ENCODE peak calls at places on chromosomes 16 and 17, in eight cellular contexts. V is fibroblast of lung; C is right lobe of liver; U is heart left ventricle; A is effector memory CD4-positive, alpha-beta T cell; T is naive thymus-derived CD4-positive, alpha-beta T cell; N is cardiac muscle cell; Y is kidney epithelial cell. B is an unnamed sample. For H3K36me3, the result is how much of the 10 kb centered on the place peaks cover.

GRCh38 chr16:54927125-54928015 is 3.3 kb upstream of the IRX5 start:
- DNase-seq in V (no peak), C (no peak), U (no peak), A (no peak), T (no peak), N (no peak), Y (no peak), B (no peak)

GRCh38 chr17:40063915-40064531 is 1.3 kb downstream of the THRA start:
- DNase-seq in V (no peak), C (no peak), U (peak), A (no peak), T (no peak), N (no peak), Y (no peak), B (no peak)

GRCh38 chr17:41930009-41930832 is at the start of gene ODAD4:
- DNase-seq in V (peak), C (peak), U (peak), A (peak), T (peak), N (peak), Y (peak), B (peak)

GRCh38 chr16:83840060-83840617 is 32.4 kb downstream of the HSBP1 start:
- DNase-seq in V (no peak), C (no peak), U (no peak), A (no peak), T (no peak), N (no peak), Y (no peak), B (no peak)

GRCh38 chr16:19236561-19236960 is 49.0 kb upstream of the CLEC19A start:
- DNase-seq in V (no peak), C (no peak), U (no peak), A (no peak), T (no peak), N (no peak), Y (no peak), B (no peak)

GRCh38 chr17:21242780-21243515 is 10.3 kb downstream of the NATD1 start:
- DNase-seq in V (no peak), C (no peak), U (peak), A (no peak), T (no peak), N (no peak), Y (no peak), B (no peak)

GRCh38 chr17:76453431-76453743 is 435 bp upstream of the UBE2O start:
- DNase-seq in V (no peak), C (no peak), U (no peak), A (no peak), T (no peak), N (no peak), Y (no peak), B (no peak)

GRCh38 chr17:51362818-51363598 is 102.7 kb downstream of the UTP18 start:
- DNase-seq in V (no peak), C (no peak), U (no peak), A (no peak), T (no peak), N (peak), Y (no peak), B (no peak)

GRCh38 chr16:11404608-11405007 is 59.3 kb downstream of the RMI2 start:
- DNase-seq in V (no peak), C (no peak), U (peak), A (no peak), T (no peak), N (no peak), Y (no peak), B (no peak)

GRCh38 chr16:76748698-76749097 is 442.3 kb upstream of the MON1B start:
- DNase-seq in V (no peak), C (no peak), U (no peak), A (no peak), T (no peak), N (no peak), Y (no peak), B (no peak)

GRCh38 chr17:38674013-38674748 is 576 bp downstream of the EPOP start:
- DNase-seq in V (no peak), C (peak), U (peak), A (no peak), T (peak), N (no peak), Y (no peak), B (no peak)

GRCh38 chr16:29256501-29256981 is 150.0 kb downstream of the NPIPB11 start:
- DNase-seq in V (no peak), C (no peak), U (no peak), A (no peak), T (no peak), N (no peak), Y (no peak), B (no peak)

GRCh38 chr17:6756425-6757012 is 673 bp downstream of the XAF1 start:
- DNase-seq in V (no peak), C (no peak), U (no peak), A (no peak), T (no peak), N (no peak), Y (no peak), B (no peak)

GRCh38 chr16:4737545-4737944 is 3.2 kb downstream of the DNAAF8 start:
- DNase-seq in V (no peak), C (no peak), U (no peak), A (no peak), T (no peak), N (no peak), Y (no peak), B (no peak)

GRCh38 chr17:57861000-57861736 is 11.3 kb upstream of the MRPS23 start:
- DNase-seq in V (peak), C (peak), U (peak), A (peak), T (no peak), N (no peak), Y (no peak), B (no peak)

GRCh38 chr16:88784856-88785105 is 239 bp downstream of the PIEZO1 start:
- DNase-seq in V (no peak), C (no peak), U (no peak), A (no peak), T (no peak), N (no peak), Y (no peak), B (no peak)

GRCh38 chr17:76561332-76561731 is 21.5 kb downstream of the PRCD start:
- DNase-seq in V (no peak), C (no peak), U (no peak), A (no peak), T (no peak), N (no peak), Y (no peak), B (no peak)

GRCh38 chr16:9844361-9844760 is 337.9 kb downstream of the GRIN2A start:
- DNase-seq in V (peak), C (no peak), U (no peak), A (no peak), T (no peak), N (no peak), Y (no peak), B (no peak)

GRCh38 chr17:40358323-40359038 is 6.1 kb downstream of the GJD3 start:
- DNase-seq in V (peak), C (peak), U (peak), A (peak), T (peak), N (peak), Y (no peak), B (peak)

GRCh38 chr17:73526851-73527250 is 117.4 kb downstream of the SDK2 start:
- DNase-seq in V (no peak), C (no peak), U (peak), A (no peak), T (no peak), N (no peak), Y (no peak), B (no peak)

GRCh38 chr17:65270932-65271700 is 133.9 kb downstream of the RGS9 start:
- DNase-seq in V (peak), C (no peak), U (no peak), A (no peak), T (no peak), N (no peak), Y (no peak), B (no peak)

GRCh38 chr17:29195465-29196081 is 15.4 kb upstream of the MYO18A start:
- DNase-seq in V (no peak), C (no peak), U (no peak), A (no peak), T (no peak), N (no peak), Y (no peak), B (peak)

DNA sequence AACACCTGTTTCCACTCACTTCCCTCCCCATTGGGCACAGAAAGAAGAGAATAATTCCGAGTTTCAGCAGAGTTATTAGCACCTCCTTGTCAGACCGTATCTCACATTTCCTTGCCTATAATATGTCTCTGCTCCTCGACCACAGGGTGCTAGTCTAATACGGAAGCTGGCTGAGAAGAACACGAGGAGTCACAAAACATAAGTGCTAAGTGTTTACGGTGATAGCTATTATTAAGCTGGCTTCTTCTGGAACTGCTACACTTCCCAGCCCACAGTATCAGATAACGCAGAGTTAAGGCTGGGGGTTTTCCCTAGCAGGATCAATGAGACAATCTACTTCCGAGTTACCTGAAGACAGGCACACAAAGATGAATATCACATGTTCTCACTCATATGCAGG is 188.6 kb upstream of the CDH8 start:
- DNase-seq in V (no peak), C (no peak), U (no peak), A (no peak), T (no peak), N (no peak), Y (no peak), B (no peak)
- H3K36me3 ChIP-seq in V (under half), C (under half), U (under half), A (under half), T (under half), N (under half), Y (under half), B (under half)

GRCh38 chr17:1478418-1478817 is 14.1 kb downstream of the MYO1C start:
- DNase-seq in V (no peak), C (peak), U (no peak), A (no peak), T (no peak), N (no peak), Y (no peak), B (no peak)
- H3K36me3 ChIP-seq in V (under half), C (under half), U (half or more), A (under half), T (under half), N (under half), Y (under half), B (half or more)

DNA sequence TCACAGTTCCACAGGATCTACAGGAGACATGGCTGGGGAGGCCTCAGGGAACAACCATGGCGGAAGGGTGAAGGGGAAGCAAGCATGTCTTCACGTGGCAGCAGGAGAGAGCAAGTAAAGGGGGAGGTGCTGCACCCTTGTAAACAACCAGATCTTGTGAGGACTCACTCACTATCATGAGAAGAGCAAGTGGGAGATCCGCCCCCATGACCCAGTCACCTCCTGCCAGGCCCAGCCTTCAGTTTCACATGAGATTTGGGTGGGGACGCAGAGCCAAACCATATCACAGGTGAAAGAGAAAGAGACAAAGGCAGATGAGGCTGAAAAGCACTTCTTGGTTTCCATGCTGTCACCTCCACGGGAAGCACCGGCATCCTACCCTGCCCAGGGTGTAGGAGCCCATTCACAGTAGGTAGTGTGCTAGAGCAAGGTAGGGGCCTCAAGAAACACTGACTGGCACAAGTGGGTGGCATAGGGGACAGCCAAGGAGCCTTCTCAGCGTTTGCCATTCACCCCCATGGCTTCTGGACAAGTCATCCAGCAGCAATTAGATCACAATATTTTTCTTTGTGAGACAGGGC is 6.6 kb downstream of the NARF start:
- DNase-seq in V (no peak), C (no peak), U (no peak), A (no peak), T (no peak), N (no peak), Y (no peak), B (no peak)
- H3K36me3 ChIP-seq in V (under half), C (under half), U (half or more), A (half or more), T (under half), N (half or more), Y (under half), B (half or more)

GRCh38 chr16:3508736-3509135 is 7.9 kb downstream of the CLUAP1 start:
- DNase-seq in V (no peak), C (peak), U (no peak), A (no peak), T (no peak), N (no peak), Y (no peak), B (no peak)

GRCh38 chr16:3513892-3514600 is 13.2 kb downstream of the CLUAP1 start:
- DNase-seq in V (no peak), C (no peak), U (no peak), A (no peak), T (no peak), N (no peak), Y (no peak), B (no peak)

GRCh38 chr16:3511286-3512180 is 10.7 kb downstream of the CLUAP1 start:
- DNase-seq in V (no peak), C (peak), U (no peak), A (no peak), T (no peak), N (no peak), Y (no peak), B (no peak)

GRCh38 chr16:3510410-3510809 is 9.6 kb downstream of the CLUAP1 start:
- DNase-seq in V (no peak), C (no peak), U (no peak), A (no peak), T (no peak), N (no peak), Y (no peak), B (no peak)

DNA sequence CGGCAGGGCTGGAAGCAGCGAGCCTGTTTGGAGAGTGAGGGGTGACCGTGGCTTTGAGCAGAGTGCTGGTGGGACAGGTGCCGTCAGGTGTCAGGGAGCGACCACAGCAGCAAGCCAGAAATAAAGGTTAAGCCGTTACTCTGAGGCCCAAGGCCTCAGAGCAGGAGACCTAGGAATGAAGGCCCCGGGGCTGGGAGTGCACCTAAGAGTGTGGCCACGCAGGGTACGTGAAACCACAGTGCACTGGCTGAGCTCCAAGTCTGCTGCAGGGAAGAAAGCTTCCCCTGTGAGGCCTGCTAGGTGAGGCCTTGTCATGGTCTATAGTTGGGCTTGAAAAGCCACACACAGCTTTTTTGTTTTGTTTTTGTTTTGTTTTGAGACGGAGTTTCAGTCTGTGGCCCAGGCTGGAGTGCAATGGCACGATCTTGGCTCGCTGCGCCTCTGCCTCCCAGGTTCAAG is 8.7 kb downstream of the CLUAP1 start:
- DNase-seq in V (no peak), C (peak), U (no peak), A (peak), T (peak), N (no peak), Y (no peak), B (no peak)
- H3K36me3 ChIP-seq in V (under half), C (under half), U (half or more), A (under half), T (under half), N (half or more), Y (under half), B (under half)

GRCh38 chr17:4038076-4038475 is 73.8 kb upstream of the ATP2A3 start:
- DNase-seq in V (no peak), C (no peak), U (no peak), A (no peak), T (no peak), N (no peak), Y (no peak), B (no peak)

GRCh38 chr17:4032245-4032644 is 68.0 kb upstream of the ATP2A3 start:
- DNase-seq in V (no peak), C (no peak), U (no peak), A (no peak), T (no peak), N (no peak), Y (no peak), B (no peak)

GRCh38 chr17:4032738-4033137 is 68.5 kb upstream of the ATP2A3 start:
- DNase-seq in V (no peak), C (no peak), U (no peak), A (no peak), T (no peak), N (no peak), Y (no peak), B (no peak)

GRCh38 chr17:4033751-4034251 is 69.6 kb upstream of the ATP2A3 start:
- DNase-seq in V (no peak), C (no peak), U (no peak), A (no peak), T (no peak), N (no peak), Y (no peak), B (no peak)

GRCh38 chr17:4035081-4035680 is 70.9 kb upstream of the ATP2A3 start:
- DNase-seq in V (no peak), C (no peak), U (no peak), A (no peak), T (no peak), N (no peak), Y (no peak), B (no peak)
- H3K36me3 ChIP-seq in V (under half), C (under half), U (half or more), A (half or more), T (under half), N (under half), Y (under half), B (under half)

DNA sequence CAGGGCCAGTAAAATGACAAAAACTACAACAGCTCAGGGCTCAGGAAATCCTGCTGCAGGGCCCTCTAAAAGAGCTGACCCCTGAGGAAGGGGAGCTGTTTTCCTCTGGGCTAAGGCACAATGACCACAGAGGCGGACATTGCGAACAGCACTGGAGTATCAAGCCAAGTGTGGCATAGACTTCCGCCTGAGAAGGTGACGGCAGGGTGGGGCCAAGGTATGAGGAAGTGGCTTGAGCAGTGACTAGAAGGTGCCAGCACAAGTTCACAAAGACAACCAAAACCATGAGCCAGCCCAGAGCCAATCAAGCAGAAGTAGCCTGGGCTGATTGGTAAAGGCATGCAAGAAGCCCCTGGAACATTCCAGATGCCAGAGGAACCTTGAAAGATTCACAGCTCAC is 13.9 kb downstream of the ERN2 start:
- DNase-seq in V (no peak), C (no peak), U (no peak), A (no peak), T (no peak), N (no peak), Y (no peak), B (no peak)
- H3K36me3 ChIP-seq in V (under half), C (under half), U (under half), A (under half), T (under half), N (under half), Y (under half), B (under half)

B was measured in SK-N-MC.